ENCODE peak calls at places on chromosomes 12 and 14, in seven cellular contexts. P is AG10803, Q is HFFc6, Z is Calu3, S is dorsolateral prefrontal cortex, N is GM10248, C is Caco-2. Y is an unnamed sample.

GRCh38 chr14:103728141-103728540 is 12.5 kb downstream of the ZFYVE21 start:
- DNase-seq in P (no peak), Q (no peak), Z (no peak), S (no peak), N (no peak), C (no peak), Y (no peak)

GRCh38 chr14:94536836-94537235 is 24.4 kb upstream of the SERPINA4 start:
- DNase-seq in P (no peak), Q (no peak), Z (no peak), S (no peak), N (no peak), C (no peak), Y (no peak)

GRCh38 chr12:27610380-27610779 is 85.9 kb upstream of the REP15 start:
- DNase-seq in P (peak; percentile 76), Q (peak; percentile 33), Z (no peak), S (no peak), N (no peak), C (no peak), Y (no peak)

GRCh38 chr14:100560999-100561398 is 26.2 kb downstream of the BEGAIN start:
- DNase-seq in P (no peak), Q (no peak), Z (no peak), S (no peak), N (no peak), C (no peak), Y (no peak)

GRCh38 chr12:57158186-57158585 is 10.8 kb upstream of the LRP1-AS start:
- DNase-seq in P (no peak), Q (no peak), Z (no peak), S (no peak), N (no peak), C (no peak), Y (no peak)

GRCh38 chr12:126582231-126582630 is 1517.0 kb downstream of the AACS start:
- DNase-seq in P (no peak), Q (no peak), Z (peak; percentile 58), S (no peak), N (no peak), C (no peak), Y (no peak)

GRCh38 chr14:99460793-99461192 is 19.9 kb downstream of the SETD3 start:
- DNase-seq in P (no peak), Q (no peak), Z (no peak), S (no peak), N (no peak), C (peak; percentile 80), Y (no peak)

GRCh38 chr14:88245321-88245720 is 77.7 kb downstream of the KCNK10 start:
- DNase-seq in P (no peak), Q (no peak), Z (no peak), S (no peak), N (no peak), C (no peak), Y (no peak)

GRCh38 chr12:94500831-94501567 is 41.3 kb upstream of the CEP83 start:
- DNase-seq in P (peak; percentile 3), Q (no peak), Z (no peak), S (no peak), N (no peak), C (no peak), Y (no peak)

GRCh38 chr12:64757778-64758177 is 1.4 kb downstream of the GNS start:
- DNase-seq in P (no peak), Q (no peak), Z (no peak), S (no peak), N (no peak), C (no peak), Y (no peak)

GRCh38 chr12:115227137-115227615 is 543.2 kb upstream of the TBX3 start:
- DNase-seq in P (peak; percentile 84), Q (peak; percentile 96), Z (no peak), S (no peak), N (no peak), C (peak; percentile 42), Y (no peak)

GRCh38 chr12:115223322-115223721 is 539.3 kb upstream of the TBX3 start:
- DNase-seq in P (peak; percentile 68), Q (peak; percentile 72), Z (no peak), S (no peak), N (no peak), C (no peak), Y (no peak)

GRCh38 chr14:31122098-31122611 is 85.4 kb downstream of the HECTD1 start:
- DNase-seq in P (peak; percentile 51), Q (no peak), Z (no peak), S (no peak), N (no peak), C (no peak), Y (no peak)

GRCh38 chr14:104316121-104316722 is 177.8 kb downstream of the KIF26A start:
- DNase-seq in P (no peak), Q (no peak), Z (no peak), S (peak; percentile 22), N (no peak), C (peak; percentile 20), Y (no peak)

GRCh38 chr12:122147514-122148290 is 26.3 kb downstream of the IL31 start:
- DNase-seq in P (no peak), Q (no peak), Z (no peak), S (no peak), N (no peak), C (no peak), Y (no peak)

GRCh38 chr12:54240129-54240528 is 39.8 kb downstream of the CBX5 start:
- DNase-seq in P (no peak), Q (no peak), Z (no peak), S (no peak), N (no peak), C (no peak), Y (no peak)

GRCh38 chr14:76647699-76648298 is 113.5 kb upstream of the VASH1 start:
- DNase-seq in P (peak; percentile 60), Q (peak; percentile 46), Z (peak; percentile 36), S (no peak), N (peak; percentile 69), C (peak; percentile 46), Y (peak; percentile 12)

GRCh38 chr12:114692558-114693531 is 8.9 kb upstream of the TBX3 start:
- DNase-seq in P (peak; percentile 40), Q (no peak), Z (no peak), S (no peak), N (no peak), C (no peak), Y (no peak)

GRCh38 chr14:97780804-97781203 is 983.6 kb downstream of the VRK1 start:
- DNase-seq in P (no peak), Q (no peak), Z (no peak), S (no peak), N (no peak), C (no peak), Y (no peak)

GRCh38 chr14:69318901-69319475 is 59.0 kb downstream of the GALNT16 start:
- DNase-seq in P (no peak), Q (no peak), Z (no peak), S (no peak), N (no peak), C (peak; percentile 5), Y (no peak)

GRCh38 chr14:72715215-72715909 is 178.5 kb downstream of the DPF3 start:
- DNase-seq in P (no peak), Q (no peak), Z (no peak), S (peak; percentile 56), N (no peak), C (no peak), Y (no peak)

GRCh38 chr12:123834845-123835244 is 72.7 kb downstream of the DNAH10 start:
- DNase-seq in P (no peak), Q (no peak), Z (no peak), S (no peak), N (no peak), C (no peak), Y (no peak)

GRCh38 chr12:123843912-123844748 is 82.0 kb downstream of the DNAH10 start:
- DNase-seq in P (no peak), Q (no peak), Z (no peak), S (no peak), N (no peak), C (no peak), Y (no peak)

GRCh38 chr12:123840765-123841425 is 78.8 kb downstream of the DNAH10 start:
- DNase-seq in P (no peak), Q (no peak), Z (no peak), S (no peak), N (no peak), C (no peak), Y (no peak)

GRCh38 chr12:123839826-123840225 is 77.7 kb downstream of the DNAH10 start:
- DNase-seq in P (no peak), Q (no peak), Z (no peak), S (no peak), N (no peak), C (no peak), Y (no peak)
- TF ChIP-seq CTCF in P (no peak), Q (no peak), Z (no peak), S (no peak), N (no peak), C (no peak), Y (no peak)

DNA sequence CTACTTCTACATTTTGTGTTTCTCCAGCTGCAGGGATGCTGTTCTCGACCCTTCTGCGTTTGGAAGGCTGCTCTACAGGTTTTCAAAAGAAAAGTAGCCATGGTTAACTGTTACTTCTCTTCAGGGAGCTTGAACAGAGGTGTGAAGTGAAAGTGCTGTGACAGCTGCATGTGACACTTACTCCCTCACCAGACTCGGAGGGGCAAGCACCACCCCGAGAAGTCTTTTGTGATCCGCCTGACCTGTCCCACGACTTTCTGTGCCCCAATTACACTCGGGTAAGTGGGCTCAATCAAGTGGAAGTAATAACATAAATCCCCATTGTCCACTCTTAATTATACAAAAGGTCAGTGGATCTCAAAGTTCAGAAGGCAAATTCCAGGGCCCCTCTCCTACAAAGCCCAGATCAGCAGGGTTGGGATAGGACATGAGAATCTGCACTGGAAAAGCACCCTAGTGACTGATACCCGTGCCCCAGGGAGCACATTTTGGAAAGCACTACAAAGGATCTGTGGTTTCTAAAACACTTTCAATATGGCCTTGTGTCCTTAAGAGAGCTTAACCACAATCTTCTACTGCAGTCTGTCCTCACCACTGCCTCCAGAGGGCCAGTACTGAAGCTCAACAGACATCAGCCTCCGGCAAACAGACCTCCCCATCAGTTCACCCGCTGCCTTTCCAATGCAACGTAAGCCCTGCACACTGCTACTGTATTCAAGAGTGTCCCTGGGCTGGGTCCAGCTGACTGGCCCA is 11.6 kb downstream of the FICD start:
- DNase-seq in P (peak; percentile 74), Q (peak; percentile 70), Z (no peak), S (no peak), N (no peak), C (no peak), Y (no peak)
- TF ChIP-seq CTCF in P (peak; percentile 54), Q (peak; percentile 35), Z (no peak), S (no peak), N (no peak), C (no peak), Y (no peak)

GRCh38 chr14:24679248-24680085 is 45.5 kb upstream of the GZMB start:
- DNase-seq in P (no peak), Q (no peak), Z (no peak), S (no peak), N (peak; percentile 0), C (no peak), Y (no peak)
- TF ChIP-seq CTCF in P (no peak), Q (peak; percentile 6), Z (no peak), S (no peak), N (no peak), C (no peak), Y (no peak)

DNA sequence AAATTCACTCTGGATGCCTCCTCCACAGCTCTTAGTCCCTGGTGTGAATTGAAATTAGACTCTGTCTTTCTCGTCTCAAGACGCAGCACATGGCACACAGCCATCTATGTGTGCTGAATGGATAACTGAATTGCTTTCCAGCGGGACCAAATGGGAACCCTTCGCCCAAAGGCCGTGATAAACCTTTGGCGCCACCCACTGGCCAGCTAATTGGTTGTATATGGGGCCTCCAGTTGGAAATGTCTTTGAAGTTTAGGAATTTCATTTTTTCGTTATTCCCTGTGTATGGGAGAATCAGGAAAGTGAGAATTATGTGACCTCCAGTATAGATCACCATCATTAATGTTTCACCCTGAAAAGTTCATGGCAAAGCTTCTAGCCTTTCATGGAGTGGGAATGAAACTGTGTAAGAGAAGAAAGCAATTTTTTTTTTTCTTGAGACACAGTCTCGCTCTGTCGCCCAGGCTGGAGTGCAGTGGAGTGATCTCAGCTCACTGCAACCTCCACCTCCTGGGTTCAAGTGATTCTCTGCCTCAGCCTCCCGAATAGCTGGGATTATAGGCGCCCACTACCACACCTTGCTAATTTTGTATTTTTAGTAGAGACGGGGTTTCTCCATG is 9.8 kb upstream of the HSP90AA1 start:
- DNase-seq in P (peak; percentile 71), Q (peak; percentile 58), Z (peak; percentile 86), S (peak; percentile 91), N (peak; percentile 63), C (peak; percentile 80), Y (peak; percentile 60)
- TF ChIP-seq CTCF in P (peak; percentile 88), Q (peak; percentile 89), Z (peak; percentile 76), S (peak; percentile 89), N (peak; percentile 80), C (peak; percentile 86), Y (peak; percentile 81)